ENCODE peak calls at places on chromosomes 12 and 14, in nine cellular contexts. One of them, this sample, is unnamed.

GRCh38 chr14:73567951-73568885 is 795 bp upstream of the ACOT2 start:
- DNase-seq in HepG2: peak; percentile 46
- DNase-seq in HCT116: no peak
- DNase-seq in Panc1: no peak
- DNase-seq in A549: no peak
- DNase-seq in GM23338: no peak
- DNase-seq in SK-N-SH: no peak
- DNase-seq in K562: no peak
- DNase-seq in GM12878: no peak
- DNase-seq in this sample: no peak

GRCh38 chr14:52275372-52275771 is 7.9 kb downstream of the PTGDR start:
- DNase-seq in HepG2: no peak
- DNase-seq in Panc1: no peak
- DNase-seq in GM12878: no peak
- DNase-seq in HCT116: no peak
- DNase-seq in A549: no peak
- DNase-seq in GM23338: no peak
- DNase-seq in SK-N-SH: no peak
- DNase-seq in K562: no peak
- DNase-seq in this sample: no peak

GRCh38 chr12:12705833-12706520 is 10.0 kb upstream of the GPR19 start:
- DNase-seq in HepG2: no peak
- DNase-seq in GM23338: no peak
- DNase-seq in SK-N-SH: no peak
- DNase-seq in HCT116: no peak
- DNase-seq in K562: no peak
- DNase-seq in GM12878: no peak
- DNase-seq in Panc1: no peak
- DNase-seq in A549: no peak
- DNase-seq in this sample: peak; percentile 38

GRCh38 chr14:93898081-93898611 is 29.0 kb upstream of the FAM181A start:
- DNase-seq in A549: no peak
- DNase-seq in SK-N-SH: no peak
- DNase-seq in HCT116: no peak
- DNase-seq in HepG2: peak; percentile 37
- DNase-seq in GM12878: no peak
- DNase-seq in K562: no peak
- DNase-seq in Panc1: no peak
- DNase-seq in GM23338: no peak
- DNase-seq in this sample: no peak

GRCh38 chr14:79294506-79294905 is 916.8 kb downstream of the DIO2 start:
- DNase-seq in HCT116: no peak
- DNase-seq in GM23338: no peak
- DNase-seq in GM12878: no peak
- DNase-seq in K562: no peak
- DNase-seq in A549: no peak
- DNase-seq in SK-N-SH: no peak
- DNase-seq in Panc1: no peak
- DNase-seq in HepG2: no peak
- DNase-seq in this sample: no peak

GRCh38 chr12:119705182-119705581 is 37.2 kb downstream of the PRKAB1 start:
- DNase-seq in HepG2: no peak
- DNase-seq in GM12878: no peak
- DNase-seq in SK-N-SH: peak; percentile 54
- DNase-seq in Panc1: no peak
- DNase-seq in GM23338: no peak
- DNase-seq in A549: no peak
- DNase-seq in K562: no peak
- DNase-seq in HCT116: no peak
- DNase-seq in this sample: no peak

GRCh38 chr12:17215754-17216153 is 609.8 kb upstream of the LMO3 start:
- DNase-seq in Panc1: no peak
- DNase-seq in A549: peak; percentile 45
- DNase-seq in HCT116: peak; percentile 0
- DNase-seq in SK-N-SH: no peak
- DNase-seq in K562: no peak
- DNase-seq in GM23338: peak; percentile 51
- DNase-seq in GM12878: no peak
- DNase-seq in HepG2: no peak
- DNase-seq in this sample: no peak

GRCh38 chr14:103386632-103387329 is 1.6 kb downstream of the MARK3 start:
- DNase-seq in SK-N-SH: no peak
- DNase-seq in GM12878: no peak
- DNase-seq in Panc1: no peak
- DNase-seq in A549: no peak
- DNase-seq in GM23338: peak; percentile 37
- DNase-seq in HepG2: no peak
- DNase-seq in K562: no peak
- DNase-seq in HCT116: no peak
- DNase-seq in this sample: no peak

GRCh38 chr12:89333564-89334252 is 18.6 kb downstream of the DUSP6 start:
- DNase-seq in HepG2: no peak
- DNase-seq in GM12878: no peak
- DNase-seq in SK-N-SH: no peak
- DNase-seq in GM23338: peak; percentile 56
- DNase-seq in HCT116: no peak
- DNase-seq in A549: no peak
- DNase-seq in Panc1: no peak
- DNase-seq in K562: peak; percentile 71
- DNase-seq in this sample: peak; percentile 81

GRCh38 chr14:23153891-23154796 is 29.3 kb downstream of the SLC7A8 start:
- DNase-seq in HCT116: peak; percentile 38
- DNase-seq in GM23338: peak; percentile 87
- DNase-seq in A549: no peak
- DNase-seq in Panc1: no peak
- DNase-seq in HepG2: no peak
- DNase-seq in SK-N-SH: peak; percentile 34
- DNase-seq in GM12878: no peak
- DNase-seq in K562: peak; percentile 94
- DNase-seq in this sample: peak; percentile 75

GRCh38 chr12:89731064-89731463 is 22.4 kb upstream of the ATP2B1 start:
- DNase-seq in HepG2: no peak
- DNase-seq in HCT116: no peak
- DNase-seq in Panc1: no peak
- DNase-seq in GM12878: no peak
- DNase-seq in K562: no peak
- DNase-seq in GM23338: no peak
- DNase-seq in SK-N-SH: no peak
- DNase-seq in A549: no peak
- DNase-seq in this sample: no peak

GRCh38 chr14:22996823-22997301 is 13.1 kb downstream of the C14orf93 start:
- DNase-seq in GM12878: no peak
- DNase-seq in K562: peak; percentile 30
- DNase-seq in A549: no peak
- DNase-seq in Panc1: no peak
- DNase-seq in HepG2: no peak
- DNase-seq in SK-N-SH: peak; percentile 49
- DNase-seq in HCT116: no peak
- DNase-seq in GM23338: no peak
- DNase-seq in this sample: no peak

GRCh38 chr12:19799886-19800602 is 360.8 kb downstream of the AEBP2 start:
- DNase-seq in HCT116: no peak
- DNase-seq in GM23338: no peak
- DNase-seq in GM12878: no peak
- DNase-seq in Panc1: no peak
- DNase-seq in HepG2: no peak
- DNase-seq in A549: no peak
- DNase-seq in K562: no peak
- DNase-seq in SK-N-SH: no peak
- DNase-seq in this sample: no peak

GRCh38 chr14:52332269-52332668 is 18.2 kb downstream of the PTGER2 start:
- DNase-seq in HCT116: no peak
- DNase-seq in K562: no peak
- DNase-seq in Panc1: no peak
- DNase-seq in GM12878: no peak
- DNase-seq in HepG2: no peak
- DNase-seq in GM23338: no peak
- DNase-seq in SK-N-SH: no peak
- DNase-seq in A549: no peak
- DNase-seq in this sample: no peak

GRCh38 chr14:105861985-105862465 is 335.6 kb downstream of the TMEM121 start:
- DNase-seq in K562: no peak
- DNase-seq in HCT116: no peak
- DNase-seq in A549: no peak
- DNase-seq in SK-N-SH: no peak
- DNase-seq in Panc1: no peak
- DNase-seq in HepG2: no peak
- DNase-seq in GM12878: peak; percentile 88
- DNase-seq in GM23338: no peak
- DNase-seq in this sample: no peak

GRCh38 chr12:56300644-56301464 is 724 bp upstream of the CS start:
- DNase-seq in K562: peak; percentile 95
- DNase-seq in A549: no peak
- DNase-seq in SK-N-SH: no peak
- DNase-seq in Panc1: no peak
- DNase-seq in GM23338: peak; percentile 4
- DNase-seq in HepG2: no peak
- DNase-seq in GM12878: no peak
- DNase-seq in HCT116: no peak
- DNase-seq in this sample: no peak

DNA sequence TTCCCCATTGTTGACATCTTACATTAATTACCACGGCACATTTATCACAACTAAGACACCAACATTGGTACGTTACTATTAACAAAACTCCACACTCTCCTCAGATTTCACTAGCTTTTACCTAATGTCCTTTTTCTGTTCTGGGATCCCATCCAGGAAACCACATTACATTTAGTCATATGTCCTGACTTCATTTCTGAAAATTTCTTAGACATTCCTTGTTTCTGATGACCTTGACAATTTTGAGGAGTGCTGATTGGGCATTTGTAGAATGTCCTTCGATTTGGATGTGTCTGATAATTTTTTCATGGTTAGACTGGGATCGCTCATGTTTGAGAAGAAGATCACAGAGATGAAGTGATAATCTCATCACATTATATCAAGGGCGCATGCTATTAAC is 34.6 kb upstream of the ACSM4 start:
- DNase-seq in A549: no peak
- DNase-seq in GM23338: no peak
- DNase-seq in SK-N-SH: no peak
- DNase-seq in HCT116: no peak
- DNase-seq in K562: no peak
- DNase-seq in GM12878: no peak
- DNase-seq in Panc1: no peak
- DNase-seq in HepG2: no peak
- DNase-seq in this sample: no peak
- TF ChIP-seq REST in A549: no peak
- TF ChIP-seq REST in GM23338: no peak
- TF ChIP-seq REST in SK-N-SH: no peak
- TF ChIP-seq REST in HCT116: no peak
- TF ChIP-seq REST in K562: no peak
- TF ChIP-seq REST in GM12878: no peak
- TF ChIP-seq REST in Panc1: no peak
- TF ChIP-seq REST in HepG2: no peak
- TF ChIP-seq REST in this sample: no peak

DNA sequence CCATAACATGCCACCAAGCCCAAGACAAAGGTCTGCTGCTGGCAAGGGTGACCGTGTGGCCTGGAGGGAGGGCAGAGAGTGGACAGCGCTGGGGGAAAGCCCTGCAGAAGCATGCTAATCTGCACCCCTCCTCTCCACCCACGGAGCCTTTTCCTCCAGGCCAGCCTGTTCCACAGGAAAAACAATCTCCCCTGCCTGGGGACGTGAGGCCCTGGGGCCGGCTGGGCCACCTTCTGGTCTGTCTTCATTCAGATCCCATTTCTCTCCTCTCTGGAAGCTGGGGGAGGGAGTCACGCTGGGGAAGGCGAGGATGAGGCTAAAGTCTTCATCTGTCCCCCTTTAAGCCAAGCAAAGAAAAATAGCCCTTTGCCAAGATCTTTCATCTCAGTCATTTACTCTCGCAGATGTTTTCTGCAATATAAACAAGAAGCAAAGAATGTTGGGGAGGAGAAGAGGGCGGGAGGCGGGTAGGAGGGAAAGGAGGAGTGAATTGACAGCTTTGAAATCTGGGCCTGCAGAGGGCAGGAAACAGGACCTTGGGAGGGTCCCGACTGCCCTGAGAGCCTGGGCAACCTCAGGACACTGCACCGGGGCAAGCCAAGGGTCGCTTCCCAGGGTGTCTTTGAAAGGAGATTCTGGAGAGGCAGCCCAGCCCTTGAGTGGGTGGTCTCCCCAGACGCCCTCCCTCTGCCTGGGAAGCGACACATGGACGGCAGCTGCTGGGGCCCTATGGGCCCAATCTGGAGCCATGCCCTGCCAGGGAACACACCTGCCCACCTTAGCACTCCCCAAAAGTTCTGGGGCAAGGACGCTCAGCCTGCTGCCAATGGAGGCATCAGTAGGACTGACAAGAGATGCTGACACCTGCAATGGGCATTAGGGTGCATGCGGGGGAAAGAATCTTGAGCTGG is 133.6 kb downstream of the ZFP36L1 start:
- DNase-seq in GM23338: no peak
- DNase-seq in HepG2: no peak
- DNase-seq in Panc1: no peak
- DNase-seq in GM12878: no peak
- DNase-seq in SK-N-SH: no peak
- DNase-seq in A549: no peak
- DNase-seq in HCT116: no peak
- DNase-seq in K562: no peak
- DNase-seq in this sample: no peak
- TF ChIP-seq REST in GM23338: no peak
- TF ChIP-seq REST in HepG2: no peak
- TF ChIP-seq REST in Panc1: no peak
- TF ChIP-seq REST in GM12878: no peak
- TF ChIP-seq REST in SK-N-SH: no peak
- TF ChIP-seq REST in A549: no peak
- TF ChIP-seq REST in HCT116: no peak
- TF ChIP-seq REST in K562: no peak
- TF ChIP-seq REST in this sample: no peak

DNA sequence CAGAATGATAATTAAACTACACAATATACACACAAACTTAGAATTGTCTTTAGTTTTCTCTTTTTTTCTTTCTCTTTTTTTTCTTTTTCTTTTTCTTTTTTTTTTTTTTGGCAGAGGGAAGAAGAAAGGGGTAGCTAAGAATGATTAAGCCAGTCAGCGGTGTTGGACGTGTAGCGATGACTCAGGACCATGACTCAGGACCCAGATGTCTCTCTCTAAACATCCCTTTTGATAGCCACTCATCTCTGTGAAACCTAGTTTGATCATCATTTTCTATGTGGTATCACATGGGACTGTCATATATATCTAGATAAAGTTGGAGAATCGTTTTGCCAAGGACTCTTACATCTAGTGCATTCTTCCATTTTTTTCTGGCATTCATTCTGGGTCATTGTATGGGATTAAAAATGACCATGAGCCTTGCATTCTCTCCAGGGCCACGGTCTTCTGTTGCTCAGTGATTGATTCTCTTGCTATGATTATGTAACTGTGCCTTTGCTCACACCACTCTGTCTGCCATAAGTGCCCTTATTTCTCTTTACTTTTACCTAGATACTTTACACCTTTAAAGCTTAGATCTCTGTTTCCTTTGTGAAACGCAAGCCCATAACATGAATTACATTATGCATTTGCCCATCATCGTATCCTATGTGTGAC is 26.6 kb upstream of the NRXN3 start:
- DNase-seq in GM23338: no peak
- DNase-seq in K562: peak; percentile 18
- DNase-seq in A549: peak; percentile 73
- DNase-seq in SK-N-SH: no peak
- DNase-seq in HepG2: no peak
- DNase-seq in HCT116: no peak
- DNase-seq in GM12878: no peak
- DNase-seq in Panc1: no peak
- DNase-seq in this sample: no peak
- TF ChIP-seq REST in GM23338: no peak
- TF ChIP-seq REST in K562: no peak
- TF ChIP-seq REST in A549: no peak
- TF ChIP-seq REST in SK-N-SH: no peak
- TF ChIP-seq REST in HepG2: no peak
- TF ChIP-seq REST in HCT116: no peak
- TF ChIP-seq REST in GM12878: no peak
- TF ChIP-seq REST in Panc1: no peak
- TF ChIP-seq REST in this sample: no peak

GRCh38 chr14:82642425-82642824 is 1108.8 kb upstream of the SEL1L start:
- DNase-seq in SK-N-SH: no peak
- DNase-seq in HCT116: no peak
- DNase-seq in GM23338: peak; percentile 71
- DNase-seq in A549: peak; percentile 61
- DNase-seq in Panc1: no peak
- DNase-seq in HepG2: no peak
- DNase-seq in K562: peak; percentile 23
- DNase-seq in GM12878: no peak
- DNase-seq in this sample: no peak
- TF ChIP-seq REST in SK-N-SH: no peak
- TF ChIP-seq REST in HCT116: no peak
- TF ChIP-seq REST in GM23338: no peak
- TF ChIP-seq REST in A549: no peak
- TF ChIP-seq REST in Panc1: no peak
- TF ChIP-seq REST in HepG2: no peak
- TF ChIP-seq REST in K562: no peak
- TF ChIP-seq REST in GM12878: no peak
- TF ChIP-seq REST in this sample: no peak

This sample was measured in HL-60.